ENCODE peak calls at places on chromosome 10, in nine cellular contexts. H is endothelial cell of umbilical vein, D is GM23338, Z is astrocyte, C is kidney, W is A549, J is right atrium auricular region, X is tibial artery, N is stomach. U is an unnamed sample.
A peak's percentile ranks its signal among the peaks of the same experiment; 100 is the strongest.

GRCh38 chr10:131083915-131084790 is 227.4 kb downstream of the TCERG1L start:
- DNase-seq in J (no peak), C (no peak), D (peak; percentile 79), H (no peak), N (no peak), Z (no peak), W (no peak), X (peak; percentile 13), U (no peak)

GRCh38 chr10:7410800-7411670 is at the start of gene SFMBT2:
- DNase-seq in Z (peak; percentile 31), D (peak; percentile 91), X (peak; percentile 50), H (peak; percentile 65), W (peak; percentile 75), C (peak; percentile 87), J (no peak), N (peak; percentile 51), U (peak; percentile 77)

GRCh38 chr10:42801135-42801534 is 18.5 kb downstream of the BMS1 start:
- DNase-seq in D (no peak), X (no peak), C (no peak), H (no peak), Z (no peak), J (no peak), N (no peak), W (no peak), U (no peak)

GRCh38 chr10:11017575-11018425 is at the start of gene CELF2:
- DNase-seq in X (peak; percentile 41), Z (peak; percentile 10), N (peak; percentile 62), J (no peak), D (peak; percentile 90), H (peak; percentile 64), W (no peak), C (peak; percentile 86), U (peak; percentile 75)

GRCh38 chr10:102195301-102195870 is 30.7 kb upstream of the ELOVL3 start:
- DNase-seq in C (no peak), D (no peak), W (no peak), Z (no peak), N (no peak), H (no peak), J (no peak), X (no peak), U (no peak)

GRCh38 chr10:16967000-16967865 is 150.0 kb upstream of the RSU1 start:
- DNase-seq in J (no peak), Z (peak; percentile 82), C (no peak), X (no peak), W (no peak), H (peak; percentile 74), N (no peak), D (no peak), U (no peak)

GRCh38 chr10:7526017-7526400 is 115.2 kb upstream of the SFMBT2 start:
- DNase-seq in X (no peak), W (no peak), C (no peak), D (peak; percentile 30), N (no peak), H (no peak), J (no peak), Z (no peak), U (no peak)

GRCh38 chr10:59387951-59388431 is 25.6 kb upstream of the FAM13C start:
- DNase-seq in W (no peak), X (no peak), H (no peak), D (no peak), N (no peak), C (no peak), J (no peak), Z (peak; percentile 99), U (no peak)

DNA sequence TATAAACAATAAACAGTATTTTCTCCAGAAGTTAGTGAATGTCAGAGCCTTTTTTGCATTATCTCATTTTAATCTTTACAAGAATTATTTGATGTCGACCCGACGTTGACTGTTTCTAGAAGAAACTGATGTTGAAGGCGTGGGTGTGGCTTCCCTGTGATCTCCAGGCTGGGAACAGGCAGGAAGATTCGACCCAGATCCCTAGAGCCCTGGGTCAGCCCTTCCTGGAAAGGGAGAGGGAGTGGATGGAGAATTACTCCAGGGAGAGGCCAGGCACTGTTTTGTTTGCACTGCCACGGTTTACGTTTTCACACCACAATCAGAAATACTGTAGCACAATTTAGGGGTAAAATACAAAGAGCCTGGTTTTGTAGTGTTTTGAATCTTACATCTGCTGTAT is 133.1 kb downstream of the ADARB2 start:
- DNase-seq in Z (no peak), H (no peak), D (no peak), W (no peak), J (no peak), N (no peak), C (no peak), X (no peak), U (no peak)
- H3K4me1 ChIP-seq in Z (no peaks in the 10 kb centered on the region), H (no peaks in the 10 kb centered on the region), D (peaks cover 6% of the 10 kb centered on the region), W (no peaks in the 10 kb centered on the region), J (no peaks in the 10 kb centered on the region), N (peaks cover 7% of the 10 kb centered on the region), C (no peaks in the 10 kb centered on the region), X (no peaks in the 10 kb centered on the region), U (no peaks in the 10 kb centered on the region)

GRCh38 chr10:76327441-76327840 is 896.0 kb downstream of the LRMDA start:
- DNase-seq in W (no peak), X (no peak), D (no peak), H (no peak), N (no peak), Z (no peak), C (no peak), J (no peak), U (no peak)

GRCh38 chr10:76329891-76330575 is 898.6 kb downstream of the LRMDA start:
- DNase-seq in D (no peak), C (no peak), X (no peak), J (no peak), Z (peak; percentile 66), N (no peak), H (peak; percentile 57), W (peak; percentile 15), U (no peak)

GRCh38 chr10:76331742-76332141 is 900.3 kb downstream of the LRMDA start:
- DNase-seq in W (no peak), C (no peak), J (no peak), X (no peak), Z (no peak), N (no peak), H (no peak), D (no peak), U (no peak)

GRCh38 chr10:76324283-76324682 is 892.9 kb downstream of the LRMDA start:
- DNase-seq in N (peak; percentile 37), Z (no peak), H (no peak), W (no peak), J (peak; percentile 78), D (no peak), X (peak; percentile 58), C (no peak), U (peak; percentile 26)

DNA sequence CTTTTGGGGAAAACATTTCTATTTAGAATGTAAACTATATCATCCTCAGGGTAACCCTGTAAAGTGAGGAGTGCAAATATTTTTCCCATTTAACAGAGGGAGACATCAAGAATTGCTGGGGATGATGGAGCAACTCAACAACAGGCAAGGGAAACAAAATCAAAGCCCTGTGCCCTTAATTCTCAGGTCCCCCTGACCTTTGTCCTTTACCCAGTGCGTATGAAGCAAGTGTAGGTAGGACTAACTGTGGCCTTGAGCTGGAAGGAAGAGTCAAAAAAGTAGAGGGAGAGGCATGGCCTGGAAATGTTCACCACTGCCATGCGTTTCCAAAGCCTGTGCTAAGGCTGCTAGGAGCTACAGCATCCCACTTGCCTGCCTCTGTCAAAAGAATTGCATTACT is 896.9 kb downstream of the LRMDA start:
- DNase-seq in J (no peak), W (no peak), X (no peak), C (no peak), N (no peak), Z (no peak), D (no peak), H (no peak), U (no peak)
- H3K4me1 ChIP-seq in J (no peaks in the 10 kb centered on the region), W (peaks cover 15% of the 10 kb centered on the region), X (peaks cover 4% of the 10 kb centered on the region), C (no peaks in the 10 kb centered on the region), N (no peaks in the 10 kb centered on the region), Z (peaks cover 9% of the 10 kb centered on the region), D (no peaks in the 10 kb centered on the region), H (peaks cover 12% of the 10 kb centered on the region), U (no peaks in the 10 kb centered on the region)

DNA sequence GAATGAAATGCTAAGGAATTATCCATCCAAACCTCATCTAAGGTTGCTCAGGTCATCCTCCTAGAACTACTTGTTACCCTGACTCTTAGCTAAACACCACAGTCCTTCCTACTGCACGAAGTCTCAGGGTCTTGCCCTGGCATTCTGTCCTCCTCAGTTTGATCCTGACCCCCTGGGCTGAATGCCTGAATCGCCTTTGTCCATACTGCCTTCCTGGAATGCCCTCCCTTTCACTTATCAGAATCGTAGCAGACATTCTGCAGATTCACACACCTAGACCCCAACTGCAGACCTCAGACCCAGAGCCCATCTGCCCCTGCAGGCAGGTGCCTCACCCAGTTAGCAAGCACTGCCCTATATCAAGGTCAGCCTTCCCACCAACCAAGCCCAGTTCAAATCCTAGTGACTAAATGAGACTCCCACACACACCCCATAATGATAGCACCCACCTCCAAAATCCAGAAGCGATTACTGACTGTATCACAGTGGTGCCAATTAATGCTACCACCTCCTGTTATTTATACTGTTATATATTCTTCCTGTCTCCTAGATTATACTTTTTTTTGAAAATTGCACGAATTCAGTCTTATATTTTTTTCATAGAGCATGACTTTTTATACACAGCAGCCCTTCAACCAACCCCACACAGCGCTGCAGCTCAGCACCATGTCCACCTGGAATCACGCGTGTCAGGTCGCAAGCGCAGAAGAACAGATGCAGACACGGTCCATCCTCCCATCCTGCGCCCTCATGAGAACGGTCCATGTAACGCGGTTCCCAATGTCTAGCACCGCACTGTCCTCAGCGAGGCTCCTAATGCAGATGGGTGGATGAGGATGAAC is 3.7 kb downstream of the PARD3 start:
- DNase-seq in N (no peak), H (no peak), W (no peak), Z (no peak), C (no peak), D (peak; percentile 70), J (no peak), X (no peak), U (no peak)
- H3K4me1 ChIP-seq in N (peaks cover 63% of the 10 kb centered on the region), H (peaks cover 12% of the 10 kb centered on the region), W (peaks cover 48% of the 10 kb centered on the region), Z (peaks cover 23% of the 10 kb centered on the region), C (peaks cover 18% of the 10 kb centered on the region), D (peaks cover 55% of the 10 kb centered on the region), J (no peaks in the 10 kb centered on the region), X (peaks cover 14% of the 10 kb centered on the region), U (peaks cover 44% of the 10 kb centered on the region)

GRCh38 chr10:71767420-71768035 is 5.8 kb downstream of the VSIR start:
- DNase-seq in Z (no peak), D (no peak), W (peak; percentile 32), H (peak; percentile 43), X (no peak), C (peak; percentile 93), J (peak; percentile 68), N (no peak), U (peak; percentile 84)

GRCh38 chr10:71766717-71767419 is 6.5 kb downstream of the VSIR start:
- DNase-seq in W (peak; percentile 85), H (peak; percentile 54), N (peak; percentile 81), J (peak; percentile 94), X (peak; percentile 78), Z (peak; percentile 97), C (peak; percentile 94), D (no peak), U (peak; percentile 80)

GRCh38 chr10:71765907-71766716 is 7.2 kb downstream of the VSIR start:
- DNase-seq in N (no peak), H (no peak), C (peak; percentile 85), J (no peak), D (no peak), X (no peak), Z (no peak), W (no peak), U (no peak)

GRCh38 chr10:71763352-71764127 is 9.8 kb downstream of the VSIR start:
- DNase-seq in J (no peak), W (no peak), H (no peak), D (no peak), X (no peak), N (no peak), Z (no peak), C (no peak), U (no peak)

DNA sequence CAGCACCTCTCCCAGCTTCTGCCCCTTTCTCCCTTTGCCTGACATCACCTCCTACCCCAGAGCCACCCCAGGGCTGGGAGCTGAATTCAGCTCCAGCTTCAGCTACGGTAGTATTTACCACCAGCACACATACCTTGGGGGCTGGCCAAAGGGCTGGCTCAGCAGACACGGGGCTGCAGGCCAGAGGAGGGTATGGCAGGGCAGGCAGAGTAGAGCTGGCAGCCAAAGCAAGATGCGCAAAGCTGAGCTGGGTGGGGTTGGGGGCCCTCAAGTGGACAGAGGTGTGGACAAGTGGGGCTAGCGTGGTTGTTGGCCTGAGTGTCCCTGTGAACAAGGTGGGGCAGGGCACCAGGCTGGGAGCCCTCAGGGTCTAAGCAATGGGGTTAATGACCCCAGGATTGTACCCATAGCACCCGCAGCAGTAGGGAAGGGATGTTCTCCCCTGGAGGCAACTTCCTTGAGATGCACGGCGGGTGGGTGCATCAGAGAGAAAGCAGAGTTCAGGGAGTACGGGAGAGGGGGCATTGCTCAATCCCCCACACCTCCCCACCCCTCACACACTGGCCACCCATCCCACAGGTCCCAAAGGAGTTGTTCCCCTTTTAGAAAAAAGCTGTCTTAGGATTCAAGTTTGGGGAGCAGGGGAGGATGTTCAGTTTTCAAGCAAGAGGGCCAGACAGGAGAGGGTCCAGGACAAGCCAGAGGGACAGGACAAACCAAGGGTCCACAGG is 8.0 kb downstream of the VSIR start:
- DNase-seq in J (no peak), N (no peak), C (no peak), W (no peak), X (no peak), D (no peak), H (no peak), Z (peak; percentile 47), U (peak; percentile 76)
- H3K4me1 ChIP-seq in J (no peaks in the 10 kb centered on the region), N (peaks cover 100% of the 10 kb centered on the region), C (peaks cover 57% of the 10 kb centered on the region), W (peaks cover 83% of the 10 kb centered on the region), X (peaks cover 63% of the 10 kb centered on the region), D (no peaks in the 10 kb centered on the region), H (peaks cover 34% of the 10 kb centered on the region), Z (peaks cover 33% of the 10 kb centered on the region), U (peaks cover 80% of the 10 kb centered on the region)

U was measured in psoas muscle.